ENCODE peak calls at places on chromosome 15, in four cellular contexts. G is fibroblast of pulmonary artery, S is GM12865, P is thyroid gland. D is an unnamed sample.

GRCh38 chr15:69666921-69667811 is 214.5 kb downstream of the RPLP1 start:
- DNase-seq in S (peak; percentile 86), P (no peak), G (no peak), D (no peak)

GRCh38 chr15:23823508-23823907 is 136.4 kb upstream of the NDN start:
- DNase-seq in S (no peak), P (no peak), G (no peak), D (no peak)

GRCh38 chr15:51334011-51334426 is 4.4 kb downstream of the CYP19A1 start:
- DNase-seq in S (no peak), G (peak; percentile 53), P (peak; percentile 14), D (no peak)

GRCh38 chr15:59294574-59294960 is 78.1 kb downstream of the MYO1E start:
- DNase-seq in G (peak; percentile 22), S (no peak), P (no peak), D (no peak)

GRCh38 chr15:88852476-88852875 is 42.9 kb downstream of the HAPLN3 start:
- DNase-seq in G (no peak), S (no peak), P (no peak), D (no peak)

GRCh38 chr15:59528965-59529402 is 82.6 kb upstream of the GCNT3 start:
- DNase-seq in G (peak; percentile 89), S (peak; percentile 77), P (peak; percentile 89), D (peak; percentile 86)

GRCh38 chr15:75725021-75725718 is 12.5 kb upstream of the CSPG4 start:
- DNase-seq in G (no peak), S (no peak), P (no peak), D (no peak)

GRCh38 chr15:62912808-62913207 is 129.7 kb upstream of the TPM1 start:
- DNase-seq in S (no peak), G (no peak), P (peak; percentile 14), D (no peak)

GRCh38 chr15:98719169-98719515 is 70.8 kb downstream of the IGF1R start:
- DNase-seq in G (peak; percentile 9), P (no peak), S (no peak), D (no peak)

GRCh38 chr15:89436560-89437311 is 59.6 kb downstream of the RHCG start:
- DNase-seq in S (no peak), P (no peak), G (no peak), D (no peak)

GRCh38 chr15:61226313-61227250 is 2.5 kb downstream of the RORA start:
- DNase-seq in P (peak; percentile 9), G (no peak), S (peak; percentile 2), D (no peak)

GRCh38 chr15:27679621-27680521 is 419.2 kb downstream of the OCA2 start:
- DNase-seq in S (no peak), G (no peak), P (peak; percentile 44), D (no peak)

DNA sequence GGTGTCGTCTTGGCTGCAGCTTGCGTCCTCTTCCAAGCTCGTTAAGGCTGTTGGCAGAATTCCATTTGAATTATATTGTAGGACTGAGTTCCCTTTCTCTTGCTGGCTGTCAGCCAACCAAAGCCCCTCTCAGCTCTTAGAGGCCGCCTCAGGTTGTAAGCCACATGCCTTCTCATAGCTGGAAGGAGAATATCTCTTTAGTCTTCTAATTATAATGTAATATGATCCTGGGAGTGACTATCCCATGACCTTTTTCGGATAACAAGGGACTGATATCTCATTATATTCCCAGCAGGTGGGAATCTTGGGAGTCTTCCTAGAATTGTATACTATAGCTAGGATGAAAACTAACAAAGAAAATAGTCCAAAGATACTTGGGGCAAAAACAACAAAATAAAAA is 4.8 kb downstream of the SCG5 start:
- DNase-seq in S (no peak), P (no peak), G (no peak), D (no peak)
- H3K4me3 ChIP-seq in S (no peak overlapping the region), P (no peak overlapping the region), G (no peak overlapping the region), D (no peak overlapping the region)

DNA sequence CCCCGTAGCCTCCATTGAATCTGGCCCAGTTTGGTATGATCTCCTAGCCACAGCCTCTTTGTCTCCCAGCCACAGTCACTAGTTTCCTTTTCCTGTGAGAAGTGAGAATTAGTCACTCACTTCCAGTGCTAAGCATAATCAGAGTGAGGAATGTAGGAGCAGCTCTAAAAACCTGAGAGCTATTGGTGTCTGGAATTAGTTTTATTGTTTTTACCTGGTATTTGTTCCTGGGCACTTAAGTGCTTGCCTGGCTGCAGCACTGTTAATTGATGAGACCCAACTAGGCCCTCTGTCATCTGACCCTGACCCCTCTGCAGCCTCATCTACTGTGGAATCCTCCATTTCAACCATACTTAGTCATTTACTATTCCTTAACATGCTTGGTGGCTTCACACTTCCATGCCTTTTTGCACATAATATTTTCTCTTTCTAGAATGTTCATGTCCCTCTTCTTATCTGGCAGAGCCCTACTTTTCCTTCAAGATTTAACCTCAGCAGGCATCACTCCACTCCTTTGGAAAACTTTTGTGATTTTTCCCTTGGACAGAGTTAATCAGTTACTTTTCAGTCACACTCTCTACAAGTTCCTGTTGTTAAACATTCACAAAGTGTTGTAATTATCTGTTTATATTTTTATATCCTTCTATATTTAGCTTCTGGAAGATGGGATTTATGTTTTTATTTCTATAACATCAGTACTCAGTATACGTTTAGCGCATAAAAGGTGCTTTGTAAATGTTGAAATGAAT is 48.8 kb downstream of the PDE8A start:
- DNase-seq in G (no peak), P (no peak), S (peak; percentile 31), D (peak; percentile 34)
- TF ChIP-seq CTCF in G (no peak), P (no peak), S (no peak), D (no peak)

DNA sequence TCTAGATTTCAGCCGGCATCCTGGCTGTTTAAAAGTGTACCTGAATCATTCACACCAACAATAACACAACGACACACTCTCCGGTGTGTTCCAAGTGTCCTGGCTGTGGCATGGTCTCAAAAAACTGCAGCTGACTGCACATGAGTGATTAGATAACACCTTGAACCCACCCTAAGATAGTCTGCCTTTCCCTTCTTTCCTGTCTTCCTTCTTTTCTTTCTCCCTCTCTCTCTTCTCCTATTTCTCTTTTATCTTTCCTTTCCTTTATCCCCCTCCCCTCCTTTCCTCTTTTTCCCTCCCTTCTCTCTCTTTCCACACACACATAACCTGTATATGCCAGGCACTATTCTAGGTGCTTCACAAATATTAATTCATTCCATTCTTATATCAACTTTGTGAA is 1.2 kb upstream of the FAH start:
- DNase-seq in S (no peak), G (no peak), P (peak; percentile 39), D (no peak)
- H3K4me3 ChIP-seq in S (no peak overlapping the region), G (no peak overlapping the region), P (no peak overlapping the region), D (no peak overlapping the region)

GRCh38 chr15:65680544-65680943 is 58.8 kb downstream of the SLC24A1 start:
- DNase-seq in S (no peak), G (no peak), P (no peak), D (no peak)
- TF ChIP-seq CTCF in S (no peak), G (no peak), P (no peak), D (no peak)

GRCh38 chr15:42456971-42457370 is 34.0 kb downstream of the ZNF106 start:
- DNase-seq in P (no peak), G (peak; percentile 36), S (no peak), D (peak; percentile 28)
- H3K4me3 ChIP-seq in P (no peak overlapping the region), G (peak overlapping the region; percentile 37), S (no peak overlapping the region), D (peak overlapping the region; percentile 60)

GRCh38 chr15:44711089-44711355 is at the start of gene PATL2:
- DNase-seq in G (no peak), S (no peak), P (no peak), D (no peak)
- TF ChIP-seq CTCF in G (no peak), S (no peak), P (no peak), D (no peak)

D was measured in fibroblast of villous mesenchyme.